ENCODE peak calls at places on chromosomes 2 and 18, in ten cellular contexts. N is GM20000, W is RWPE2, I is cardiac muscle cell, U is osteocyte, Q is fibroblast of the aortic adventitia, G is colonic mucosa, H is fibroblast of lung, D is cardiac fibroblast, Y is ascending aorta. X is an unnamed sample.

GRCh38 chr2:98157557-98157956 is 70.6 kb downstream of the VWA3B start:
- DNase-seq in N (no peak), W (no peak), I (no peak), U (no peak), Q (no peak), G (no peak), H (no peak), D (no peak), Y (no peak), X (no peak)

GRCh38 chr2:53593891-53594585 is 173.6 kb upstream of the CHAC2 start:
- DNase-seq in N (no peak), W (no peak), I (peak), U (no peak), Q (peak), G (no peak), H (peak), D (peak), Y (no peak), X (no peak)

GRCh38 chr2:104919127-104919526 is 65.2 kb downstream of the POU3F3 start:
- DNase-seq in N (no peak), W (no peak), I (no peak), U (no peak), Q (no peak), G (peak), H (no peak), D (no peak), Y (no peak), X (no peak)

GRCh38 chr2:167961536-167961935 is 285.9 kb downstream of the STK39 start:
- DNase-seq in N (no peak), W (no peak), I (no peak), U (no peak), Q (no peak), G (no peak), H (no peak), D (no peak), Y (no peak), X (no peak)

GRCh38 chr18:79625195-79625923 is 54.2 kb upstream of the CTDP1 start:
- DNase-seq in N (peak), W (no peak), I (no peak), U (no peak), Q (no peak), G (no peak), H (no peak), D (peak), Y (no peak), X (no peak)

GRCh38 chr18:9335255-9336045 is 877 bp downstream of the TWSG1 start:
- DNase-seq in N (no peak), W (no peak), I (peak), U (no peak), Q (peak), G (no peak), H (peak), D (peak), Y (no peak), X (no peak)

GRCh38 chr2:62785216-62785615 is 79.7 kb downstream of the EHBP1 start:
- DNase-seq in N (peak), W (no peak), I (no peak), U (no peak), Q (peak), G (no peak), H (peak), D (peak), Y (no peak), X (no peak)

GRCh38 chr18:48994044-48994651 is 43.4 kb upstream of the SMAD7 start:
- DNase-seq in N (no peak), W (no peak), I (peak), U (no peak), Q (peak), G (no peak), H (peak), D (peak), Y (no peak), X (no peak)

GRCh38 chr2:222052934-222053367 is 245.8 kb downstream of the PAX3 start:
- DNase-seq in N (no peak), W (no peak), I (no peak), U (no peak), Q (no peak), G (peak), H (no peak), D (no peak), Y (no peak), X (no peak)

GRCh38 chr18:33652645-33653044 is 74.6 kb downstream of the ASXL3 start:
- DNase-seq in N (no peak), W (no peak), I (no peak), U (no peak), Q (no peak), G (no peak), H (no peak), D (no peak), Y (no peak), X (no peak)

GRCh38 chr2:129885735-129886134 is 93.7 kb upstream of the RAB6C start:
- DNase-seq in N (no peak), W (no peak), I (peak), U (peak), Q (no peak), G (no peak), H (no peak), D (no peak), Y (no peak), X (no peak)

GRCh38 chr2:189297446-189297845 is 117.9 kb upstream of the COL5A2 start:
- DNase-seq in N (no peak), W (no peak), I (peak), U (no peak), Q (peak), G (no peak), H (peak), D (peak), Y (no peak), X (no peak)

GRCh38 chr2:222973237-222973636 is 78.8 kb upstream of the KCNE4 start:
- DNase-seq in N (no peak), W (no peak), I (no peak), U (peak), Q (peak), G (no peak), H (peak), D (no peak), Y (no peak), X (no peak)

GRCh38 chr18:40874233-40874632 is 1080.8 kb upstream of the PIK3C3 start:
- DNase-seq in N (no peak), W (no peak), I (peak), U (no peak), Q (peak), G (no peak), H (peak), D (peak), Y (no peak), X (no peak)

GRCh38 chr2:110858135-110858737 is 125.9 kb downstream of the ACOXL start:
- DNase-seq in N (peak), W (no peak), I (no peak), U (no peak), Q (no peak), G (no peak), H (no peak), D (no peak), Y (no peak), X (no peak)

GRCh38 chr18:1954583-1955312 is 616.6 kb downstream of the METTL4 start:
- DNase-seq in N (no peak), W (no peak), I (no peak), U (no peak), Q (no peak), G (no peak), H (no peak), D (no peak), Y (no peak), X (no peak)

GRCh38 chr2:220665108-220665471 is 907.0 kb downstream of the EPHA4 start:
- DNase-seq in N (no peak), W (no peak), I (no peak), U (no peak), Q (no peak), G (no peak), H (no peak), D (no peak), Y (no peak), X (no peak)

GRCh38 chr18:23689031-23689615 is at the start of gene LAMA3:
- DNase-seq in N (peak), W (peak), I (peak), U (no peak), Q (peak), G (peak), H (no peak), D (peak), Y (no peak), X (peak)

GRCh38 chr2:142973822-142974207 is 96.4 kb downstream of the KYNU start:
- DNase-seq in N (no peak), W (no peak), I (no peak), U (no peak), Q (peak), G (no peak), H (no peak), D (no peak), Y (no peak), X (no peak)

GRCh38 chr18:8188196-8188595 is 421.0 kb upstream of the RAB12 start:
- DNase-seq in N (no peak), W (no peak), I (peak), U (no peak), Q (peak), G (no peak), H (peak), D (peak), Y (no peak), X (no peak)

GRCh38 chr2:106080955-106081354 is 113.1 kb downstream of the UXS1 start:
- DNase-seq in N (no peak), W (no peak), I (no peak), U (no peak), Q (no peak), G (no peak), H (no peak), D (no peak), Y (no peak), X (no peak)

GRCh38 chr2:154588838-154589237 is 109.7 kb upstream of the KCNJ3 start:
- DNase-seq in N (no peak), W (no peak), I (no peak), U (no peak), Q (no peak), G (no peak), H (no peak), D (no peak), Y (no peak), X (no peak)

GRCh38 chr2:127884436-127884835 is 1.3 kb downstream of the AMMECR1L start:
- DNase-seq in N (no peak), W (no peak), I (peak), U (no peak), Q (peak), G (no peak), H (peak), D (peak), Y (no peak), X (no peak)

GRCh38 chr2:28958689-28959088 is 22.4 kb upstream of the TOGARAM2 start:
- DNase-seq in N (peak), W (no peak), I (peak), U (peak), Q (peak), G (peak), H (peak), D (peak), Y (no peak), X (peak)

GRCh38 chr2:206480161-206480560 is 36.8 kb downstream of the ADAM23 start:
- DNase-seq in N (no peak), W (no peak), I (no peak), U (no peak), Q (peak), G (no peak), H (no peak), D (no peak), Y (no peak), X (no peak)
- TF ChIP-seq CTCF in N (no peak), W (no peak), I (no peak), U (no peak), Q (no peak), G (no peak), H (no peak), D (no peak), Y (no peak), X (no peak)

DNA sequence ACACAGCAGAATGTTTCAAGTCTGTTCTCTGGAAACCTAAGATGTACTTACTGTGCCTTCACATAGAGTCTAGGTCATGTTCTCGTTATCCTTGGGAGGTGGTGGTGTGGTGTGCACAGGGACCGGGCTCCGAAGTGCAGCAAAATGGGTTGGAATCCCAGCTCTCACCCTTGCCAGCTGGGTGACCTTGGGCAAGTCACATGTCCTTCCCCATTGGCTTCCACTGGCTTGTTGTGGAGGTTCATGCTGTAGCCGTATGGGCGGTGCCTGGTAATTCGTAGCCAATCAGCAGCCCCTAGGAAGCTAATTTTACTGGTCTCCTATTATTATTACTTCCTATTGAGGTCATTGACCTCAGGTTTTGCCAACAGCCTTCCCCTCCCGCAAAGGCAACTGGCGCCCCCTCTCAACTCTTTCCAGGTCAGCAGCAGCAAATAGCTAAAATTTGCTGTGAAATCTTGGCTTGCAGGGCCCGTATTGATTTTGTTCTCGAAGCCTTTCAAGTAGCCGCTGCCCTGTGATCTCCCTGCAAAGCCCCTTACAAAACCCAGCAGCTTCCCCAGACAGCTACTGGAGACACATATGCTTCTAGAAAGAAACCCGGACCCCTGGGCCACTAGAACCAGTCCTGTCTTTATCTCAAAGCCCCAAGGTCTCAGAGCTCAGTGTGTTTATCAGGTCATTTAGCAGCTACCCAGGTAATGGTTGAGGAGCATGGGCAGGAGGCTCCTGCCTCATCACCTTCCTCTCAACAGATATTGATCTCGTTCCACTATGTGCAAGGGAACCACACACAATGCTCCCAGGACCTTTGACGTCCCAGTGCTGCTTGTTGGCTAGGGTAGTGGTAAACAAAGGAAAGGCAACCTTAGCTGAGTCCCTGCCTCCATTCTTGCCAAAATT is 66.5 kb upstream of the SLC1A4 start:
- DNase-seq in N (no peak), W (no peak), I (no peak), U (no peak), Q (no peak), G (no peak), H (no peak), D (no peak), Y (no peak), X (no peak)
- TF ChIP-seq CTCF in N (no peak), W (no peak), I (no peak), U (no peak), Q (no peak), G (no peak), H (no peak), D (no peak), Y (no peak), X (no peak)

GRCh38 chr18:57585421-57585820 is 1.1 kb downstream of the FECH start:
- DNase-seq in N (no peak), W (no peak), I (peak), U (no peak), Q (peak), G (no peak), H (peak), D (peak), Y (no peak), X (no peak)

GRCh38 chr18:57589162-57589561 is 2.7 kb upstream of the FECH start:
- DNase-seq in N (no peak), W (no peak), I (no peak), U (no peak), Q (no peak), G (no peak), H (no peak), D (no peak), Y (no peak), X (no peak)

GRCh38 chr18:57585846-57586242 is 658 bp downstream of the FECH start:
- DNase-seq in N (no peak), W (no peak), I (no peak), U (no peak), Q (peak), G (no peak), H (no peak), D (peak), Y (no peak), X (no peak)

GRCh38 chr18:57587262-57587661 is 760 bp upstream of the FECH start:
- DNase-seq in N (no peak), W (no peak), I (no peak), U (no peak), Q (no peak), G (no peak), H (no peak), D (no peak), Y (no peak), X (no peak)

DNA sequence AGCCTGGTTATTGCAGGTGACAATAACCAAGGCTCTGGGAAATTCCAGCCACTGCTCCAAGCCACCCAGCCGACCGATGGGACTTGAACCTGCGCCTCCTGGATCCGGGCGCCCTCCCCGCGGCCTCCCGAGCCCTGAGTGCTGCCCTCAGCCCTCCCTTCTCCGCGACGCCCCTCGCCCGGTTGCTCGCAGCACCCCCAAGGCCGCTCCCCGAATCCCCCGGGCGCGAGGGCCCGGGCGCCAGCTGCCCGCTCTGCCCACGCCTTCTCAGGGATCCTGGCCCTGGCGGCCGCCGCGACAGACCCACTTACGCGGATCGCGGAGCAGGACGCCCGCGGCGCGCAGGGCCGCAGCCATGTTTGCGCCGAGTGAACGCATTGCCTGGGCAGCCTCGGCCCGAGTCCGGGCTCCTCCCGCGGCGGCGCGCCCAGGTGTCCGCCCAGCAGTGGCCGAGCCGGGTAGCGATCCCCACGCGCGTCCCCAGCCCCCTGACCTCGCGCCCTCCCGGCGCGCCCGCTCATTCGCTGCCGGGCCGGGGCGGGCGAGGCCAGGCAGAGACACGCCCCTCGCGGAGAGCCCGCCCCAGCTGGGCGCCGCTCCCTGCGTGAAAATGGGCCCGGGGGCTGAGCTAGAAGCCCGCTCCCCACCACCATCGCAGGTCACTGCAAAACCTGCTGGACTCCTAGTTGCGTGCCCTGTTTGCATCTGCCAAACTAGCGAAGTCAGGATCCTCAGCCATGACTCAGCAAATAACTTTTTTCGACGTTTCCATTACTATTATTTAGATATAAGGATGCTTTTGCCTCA is at the start of gene FECH:
- DNase-seq in N (peak), W (peak), I (peak), U (peak), Q (peak), G (peak), H (peak), D (peak), Y (peak), X (peak)
- TF ChIP-seq CTCF in N (no peak), W (no peak), I (no peak), U (no peak), Q (no peak), G (no peak), H (no peak), D (no peak), Y (no peak), X (no peak)

GRCh38 chr2:18332477-18332876 is 228.0 kb downstream of the RDH14 start:
- DNase-seq in N (no peak), W (no peak), I (no peak), U (no peak), Q (no peak), G (no peak), H (no peak), D (no peak), Y (no peak), X (no peak)
- TF ChIP-seq CTCF in N (no peak), W (no peak), I (no peak), U (no peak), Q (no peak), G (no peak), H (no peak), D (no peak), Y (no peak), X (no peak)

GRCh38 chr2:39530423-39530866 is 93.4 kb upstream of the MAP4K3 start:
- DNase-seq in N (no peak), W (no peak), I (peak), U (no peak), Q (peak), G (no peak), H (peak), D (peak), Y (no peak), X (no peak)
- TF ChIP-seq CTCF in N (no peak), W (no peak), I (no peak), U (peak), Q (no peak), G (no peak), H (no peak), D (no peak), Y (no peak), X (no peak)

GRCh38 chr2:179354739-179355537 is 90.3 kb upstream of the SESTD1 start:
- DNase-seq in N (no peak), W (no peak), I (no peak), U (no peak), Q (peak), G (no peak), H (peak), D (peak), Y (no peak), X (no peak)
- TF ChIP-seq CTCF in N (no peak), W (peak), I (peak), U (peak), Q (peak), G (no peak), H (no peak), D (peak), Y (no peak), X (peak)

X was measured in D721Med.